ENCODE peak calls at places on chromosomes 7 and 10, in ten cellular contexts. G, C, Q, Y, K, N, P, J, O and U are unnamed samples.

GRCh38 chr10:48836605-48837004 is 103.0 kb downstream of the LRRC18 start:
- DNase-seq in G (no peak), C (no peak), Q (no peak), Y (no peak), K (no peak), N (no peak), P (no peak), J (no peak), O (no peak), U (no peak)

GRCh38 chr7:95104739-95105138 is 197.3 kb downstream of the PPP1R9A start:
- DNase-seq in G (no peak), C (no peak), Q (no peak), Y (no peak), K (no peak), N (no peak), P (no peak), J (no peak), O (peak; percentile 64), U (peak; percentile 24)

GRCh38 chr7:151821806-151822540 is 54.9 kb downstream of the PRKAG2 start:
- DNase-seq in G (no peak), C (no peak), Q (no peak), Y (no peak), K (no peak), N (no peak), P (no peak), J (no peak), O (no peak), U (no peak)

GRCh38 chr10:81021428-81022129 is 483.9 kb downstream of the SH2D4B start:
- DNase-seq in G (no peak), C (no peak), Q (no peak), Y (no peak), K (no peak), N (no peak), P (no peak), J (no peak), O (no peak), U (no peak)

GRCh38 chr7:35253680-35254495 is at the start of gene TBX20:
- DNase-seq in G (no peak), C (no peak), Q (no peak), Y (no peak), K (peak; percentile 43), N (peak; percentile 82), P (no peak), J (no peak), O (no peak), U (no peak)

GRCh38 chr7:90894122-90894521 is 298.0 kb downstream of the CDK14 start:
- DNase-seq in G (no peak), C (no peak), Q (no peak), Y (no peak), K (no peak), N (no peak), P (no peak), J (no peak), O (no peak), U (no peak)

GRCh38 chr7:140010194-140010895 is 52.4 kb downstream of the PARP12 start:
- DNase-seq in G (no peak), C (no peak), Q (no peak), Y (no peak), K (no peak), N (no peak), P (no peak), J (no peak), O (no peak), U (no peak)

GRCh38 chr7:93973134-93973533 is 31.0 kb downstream of the BET1 start:
- DNase-seq in G (no peak), C (no peak), Q (no peak), Y (peak; percentile 24), K (no peak), N (no peak), P (no peak), J (no peak), O (no peak), U (no peak)

GRCh38 chr7:80018941-80019808 is 115.5 kb upstream of the GNAI1 start:
- DNase-seq in G (peak; percentile 13), C (no peak), Q (no peak), Y (peak; percentile 13), K (peak; percentile 23), N (peak; percentile 81), P (no peak), J (peak; percentile 13), O (peak; percentile 65), U (peak; percentile 21)

GRCh38 chr7:55288070-55288824 is 76.9 kb upstream of the LANCL2 start:
- DNase-seq in G (no peak), C (no peak), Q (no peak), Y (peak; percentile 19), K (no peak), N (no peak), P (no peak), J (no peak), O (no peak), U (no peak)

GRCh38 chr10:127028556-127028955 is 123.3 kb downstream of the DOCK1 start:
- DNase-seq in G (no peak), C (peak; percentile 68), Q (no peak), Y (no peak), K (no peak), N (no peak), P (no peak), J (no peak), O (no peak), U (no peak)

GRCh38 chr7:42269161-42269560 is 32.2 kb upstream of the GLI3 start:
- DNase-seq in G (no peak), C (no peak), Q (no peak), Y (no peak), K (no peak), N (no peak), P (no peak), J (no peak), O (no peak), U (no peak)

GRCh38 chr10:70913546-70914240 is 25.3 kb upstream of the PCBD1 start:
- DNase-seq in G (no peak), C (no peak), Q (no peak), Y (no peak), K (no peak), N (no peak), P (no peak), J (no peak), O (no peak), U (no peak)

GRCh38 chr7:12066004-12066403 is 145.1 kb upstream of the TMEM106B start:
- DNase-seq in G (no peak), C (no peak), Q (no peak), Y (no peak), K (no peak), N (no peak), P (no peak), J (no peak), O (peak; percentile 71), U (no peak)

GRCh38 chr7:46003896-46004875 is 83.1 kb upstream of the IGFBP3 start:
- DNase-seq in G (no peak), C (no peak), Q (no peak), Y (peak; percentile 78), K (no peak), N (no peak), P (peak; percentile 56), J (no peak), O (peak; percentile 56), U (no peak)